ENCODE peak calls at places on chromosomes 1 and 21, in seven cellular contexts. G is stomach, X is SK-MEL-5, B is iris pigment epithelial cell, K is upper lobe of right lung, L is H7, E is GM04503. A is an unnamed sample.

GRCh38 chr1:29360768-29361167 is 124.4 kb downstream of the PTPRU start:
- DNase-seq in G (no peak), X (no peak), B (no peak), K (no peak), L (no peak), E (no peak), A (no peak)

GRCh38 chr21:45132841-45133573 is 58.6 kb downstream of the ADARB1 start:
- DNase-seq in G (no peak), X (no peak), B (no peak), K (no peak), L (no peak), E (no peak), A (no peak)

GRCh38 chr1:62492521-62492920 is 55.7 kb downstream of the USP1 start:
- DNase-seq in G (no peak), X (no peak), B (no peak), K (no peak), L (no peak), E (no peak), A (no peak)

GRCh38 chr21:38434913-38435533 is 63.3 kb downstream of the ERG start:
- DNase-seq in G (no peak), X (peak), B (peak), K (no peak), L (no peak), E (no peak), A (no peak)

GRCh38 chr1:243216741-243217140 is 38.3 kb downstream of the CEP170 start:
- DNase-seq in G (no peak), X (no peak), B (peak), K (no peak), L (no peak), E (no peak), A (no peak)

GRCh38 chr21:44984792-44985440 is 45.1 kb downstream of the SLX9 start:
- DNase-seq in G (no peak), X (no peak), B (no peak), K (no peak), L (peak), E (no peak), A (no peak)

GRCh38 chr1:39268112-39268581 is 63.7 kb downstream of the MACF1 start:
- DNase-seq in G (no peak), X (no peak), B (peak), K (no peak), L (no peak), E (peak), A (no peak)

GRCh38 chr1:220880726-220881506 is 1.7 kb downstream of the HLX start:
- DNase-seq in G (peak), X (no peak), B (peak), K (peak), L (peak), E (no peak), A (no peak)

GRCh38 chr21:17819878-17820232 is 699 bp upstream of the C21orf91 start:
- DNase-seq in G (no peak), X (peak), B (no peak), K (no peak), L (peak), E (no peak), A (no peak)

GRCh38 chr1:12477936-12478611 is 139.9 kb downstream of the DHRS3 start:
- DNase-seq in G (peak), X (peak), B (peak), K (peak), L (no peak), E (peak), A (no peak)

GRCh38 chr1:236953161-236953560 is 51.1 kb downstream of the MT1HL1 start:
- DNase-seq in G (no peak), X (no peak), B (no peak), K (no peak), L (no peak), E (no peak), A (no peak)

GRCh38 chr1:61445269-61445825 is 279.6 kb downstream of the TM2D1 start:
- DNase-seq in G (no peak), X (peak), B (no peak), K (no peak), L (no peak), E (no peak), A (no peak)

A was measured in activated gamma-delta T cell treated with anti-CD3 and anti-CD28 coated beads, Interleukin-2, amount 50 U/mL, for 16 hours.